ENCODE peak calls at places on chromosomes 1 and 21, in six cellular contexts. H, Z, D, C, W and O are unnamed samples.

GRCh38 chr1:29395724-29396437 is 159.6 kb downstream of the PTPRU start:
- DNase-seq in W (no peak), Z (no peak), C (no peak), D (no peak), H (no peak), O (no peak)

GRCh38 chr1:82001345-82001744 is 200.6 kb downstream of the ADGRL2 start:
- DNase-seq in W (no peak), C (no peak), H (no peak), Z (no peak), D (no peak), O (no peak)

GRCh38 chr1:12011998-12012397 is 7.3 kb upstream of the MIIP start:
- DNase-seq in Z (no peak), D (no peak), W (no peak), H (no peak), C (no peak), O (no peak)

GRCh38 chr1:35398739-35399138 is 130.2 kb downstream of the ZMYM4 start:
- DNase-seq in Z (no peak), C (no peak), D (no peak), W (no peak), H (no peak), O (no peak)

GRCh38 chr1:202958544-202959275 is 598 bp upstream of the ADIPOR1 start:
- DNase-seq in C (no peak), Z (no peak), W (no peak), D (no peak), H (no peak), O (no peak)

GRCh38 chr1:67833595-67833926 is 294 bp upstream of the GNG12 start:
- DNase-seq in H (no peak), C (peak), Z (no peak), D (no peak), W (no peak), O (no peak)

GRCh38 chr1:172670791-172671190 is 11.9 kb downstream of the FASLG start:
- DNase-seq in D (no peak), Z (no peak), C (no peak), W (no peak), H (no peak), O (no peak)

GRCh38 chr1:47638240-47638639 is 200.4 kb downstream of the FOXD2 start:
- DNase-seq in Z (no peak), D (no peak), H (no peak), C (no peak), W (no peak), O (no peak)

GRCh38 chr1:196607940-196608339 is 300 bp downstream of the KCNT2 start:
- DNase-seq in H (no peak), Z (no peak), D (no peak), C (no peak), W (no peak), O (no peak)

GRCh38 chr1:42777860-42778259 is 6.9 kb upstream of the TMEM269 start:
- DNase-seq in C (no peak), W (no peak), H (peak), Z (no peak), D (no peak), O (peak)

GRCh38 chr1:24294228-24294672 is 24.9 kb upstream of the GRHL3 start:
- DNase-seq in C (peak), W (no peak), D (no peak), Z (no peak), H (no peak), O (no peak)

GRCh38 chr21:17128132-17128531 is 384.7 kb upstream of the CXADR start:
- DNase-seq in H (no peak), Z (no peak), D (no peak), W (no peak), C (no peak), O (no peak)

GRCh38 chr1:30539856-30540243 is 183.5 kb downstream of the MATN1 start:
- DNase-seq in Z (no peak), C (no peak), W (no peak), H (no peak), D (no peak), O (no peak)

GRCh38 chr1:85467036-85467435 is 2.1 kb upstream of the DDAH1 start:
- DNase-seq in Z (no peak), H (no peak), D (no peak), W (no peak), C (no peak), O (no peak)

GRCh38 chr1:27349784-27350672 is 8.2 kb downstream of the SYTL1 start:
- DNase-seq in W (no peak), C (no peak), Z (no peak), D (no peak), H (peak), O (no peak)

GRCh38 chr1:22755641-22756040 is 45.0 kb downstream of the EPHB2 start:
- DNase-seq in Z (no peak), C (no peak), H (no peak), W (no peak), D (no peak), O (no peak)

GRCh38 chr1:239909894-239910293 is 181.8 kb upstream of the FMN2 start:
- DNase-seq in W (no peak), C (peak), H (no peak), D (no peak), Z (no peak), O (no peak)

GRCh38 chr1:216323344-216323743 is 99.9 kb downstream of the USH2A start:
- DNase-seq in D (no peak), W (no peak), Z (no peak), C (no peak), H (no peak), O (no peak)

GRCh38 chr21:41769106-41769505 is 2.3 kb upstream of the RIPK4 start:
- DNase-seq in D (no peak), Z (no peak), W (no peak), C (no peak), H (no peak), O (no peak)

GRCh38 chr1:85148524-85149250 is 52.1 kb downstream of the SYDE2 start:
- DNase-seq in H (no peak), C (no peak), W (no peak), D (peak), Z (no peak), O (no peak)

GRCh38 chr1:29240400-29240837 is 4.1 kb downstream of the PTPRU start:
- DNase-seq in D (no peak), C (no peak), H (peak), Z (no peak), W (no peak), O (no peak)